ENCODE peak calls at places on chromosomes 6 and 20, in five cellular contexts. E is colonic mucosa; G is breast epithelium; A is IMR-90; B is CD8-positive, alpha-beta T cell. W is an unnamed sample.

GRCh38 chr20:56657879-56658278 is 28.8 kb downstream of the TFAP2C start:
- DNase-seq in A (no peak), G (peak; percentile 59), B (no peak), E (no peak), W (no peak)

GRCh38 chr6:67766061-67766460 is 869.0 kb upstream of the ADGRB3 start:
- DNase-seq in E (no peak), G (no peak), A (no peak), B (no peak), W (no peak)

GRCh38 chr6:125741336-125741735 is 8.1 kb upstream of the HEY2 start:
- DNase-seq in B (no peak), A (no peak), E (no peak), G (no peak), W (no peak)

GRCh38 chr6:43781941-43782704 is 12.1 kb downstream of the VEGFA start:
- DNase-seq in A (no peak), E (no peak), B (no peak), G (no peak), W (no peak)

GRCh38 chr20:52082612-52083011 is 109.0 kb downstream of the ZFP64 start:
- DNase-seq in E (no peak), B (no peak), A (no peak), G (no peak), W (no peak)

GRCh38 chr6:111027219-111027618 is 45.4 kb downstream of the RPF2 start:
- DNase-seq in G (no peak), A (no peak), B (no peak), E (no peak), W (no peak)

GRCh38 chr20:43389231-43389630 is 68.5 kb upstream of the SRSF6 start:
- DNase-seq in B (no peak), A (no peak), E (no peak), G (no peak), W (no peak)

GRCh38 chr6:3351105-3351676 is 92.4 kb downstream of the PSMG4 start:
- DNase-seq in G (no peak), E (no peak), A (no peak), B (no peak), W (no peak)

GRCh38 chr20:10253750-10254149 is 35.1 kb downstream of the SNAP25 start:
- DNase-seq in E (no peak), A (no peak), B (no peak), G (no peak), W (no peak)

GRCh38 chr20:17536944-17537444 is 5.8 kb upstream of the BFSP1 start:
- DNase-seq in B (peak; percentile 43), E (peak; percentile 79), A (peak; percentile 76), G (peak; percentile 74), W (no peak)

GRCh38 chr6:136401749-136402148 is 112.1 kb upstream of the BCLAF1 start:
- DNase-seq in E (no peak), B (no peak), G (no peak), A (peak; percentile 69), W (no peak)

GRCh38 chr20:9923648-9924047 is 84.8 kb upstream of the PAK5 start:
- DNase-seq in G (no peak), E (no peak), B (no peak), A (no peak), W (no peak)

GRCh38 chr20:44187054-44187762 is at the start of gene JPH2:
- DNase-seq in G (peak; percentile 92), B (no peak), E (peak; percentile 64), A (peak; percentile 67), W (peak; percentile 63)

GRCh38 chr6:116349216-116349615 is 21.5 kb upstream of the DSE start:
- DNase-seq in A (peak; percentile 50), B (no peak), G (no peak), E (no peak), W (no peak)

GRCh38 chr6:30862156-30862875 is 22.0 kb upstream of the DDR1 start:
- DNase-seq in G (no peak), B (no peak), E (no peak), A (no peak), W (no peak)

GRCh38 chr6:17584241-17584803 is 15.8 kb upstream of the FAM8A1 start:
- DNase-seq in B (no peak), A (peak; percentile 86), G (no peak), E (no peak), W (peak; percentile 37)

GRCh38 chr6:107616776-107617175 is 126.9 kb downstream of the SOBP start:
- DNase-seq in G (no peak), E (no peak), A (no peak), B (no peak), W (no peak)
- H3K4me3 ChIP-seq in G (no peak overlapping the region), E (no peak overlapping the region), A (no peak overlapping the region), B (no peak overlapping the region), W (no peak overlapping the region)

GRCh38 chr20:25139061-25139705 is 56.3 kb upstream of the ENTPD6 start:
- DNase-seq in E (no peak), G (no peak), A (no peak), B (no peak), W (no peak)
- TF ChIP-seq CTCF in E (no peak), G (peak; percentile 47), A (no peak), B (no peak), W (no peak)

GRCh38 chr20:58828141-58828540 is 22.6 kb downstream of the GNAS-AS1 start:
- DNase-seq in A (no peak), G (no peak), E (no peak), B (no peak), W (no peak)

GRCh38 chr20:58822748-58823730 is 27.7 kb downstream of the GNAS-AS1 start:
- DNase-seq in A (no peak), G (no peak), B (no peak), E (no peak), W (no peak)

GRCh38 chr20:58824843-58825242 is 25.9 kb downstream of the GNAS-AS1 start:
- DNase-seq in G (no peak), A (no peak), E (no peak), B (no peak), W (no peak)

GRCh38 chr20:58825450-58825849 is 25.3 kb downstream of the GNAS-AS1 start:
- DNase-seq in B (no peak), A (no peak), E (no peak), G (no peak), W (no peak)

GRCh38 chr20:58826271-58826670 is 24.4 kb downstream of the GNAS-AS1 start:
- DNase-seq in A (no peak), B (no peak), G (no peak), E (no peak), W (no peak)
- H3K27me3 ChIP-seq in A (no peaks in the 10 kb centered on the region), B (no peaks in the 10 kb centered on the region), G (no peaks in the 10 kb centered on the region), E (no peaks in the 10 kb centered on the region), W (no peaks in the 10 kb centered on the region)

DNA sequence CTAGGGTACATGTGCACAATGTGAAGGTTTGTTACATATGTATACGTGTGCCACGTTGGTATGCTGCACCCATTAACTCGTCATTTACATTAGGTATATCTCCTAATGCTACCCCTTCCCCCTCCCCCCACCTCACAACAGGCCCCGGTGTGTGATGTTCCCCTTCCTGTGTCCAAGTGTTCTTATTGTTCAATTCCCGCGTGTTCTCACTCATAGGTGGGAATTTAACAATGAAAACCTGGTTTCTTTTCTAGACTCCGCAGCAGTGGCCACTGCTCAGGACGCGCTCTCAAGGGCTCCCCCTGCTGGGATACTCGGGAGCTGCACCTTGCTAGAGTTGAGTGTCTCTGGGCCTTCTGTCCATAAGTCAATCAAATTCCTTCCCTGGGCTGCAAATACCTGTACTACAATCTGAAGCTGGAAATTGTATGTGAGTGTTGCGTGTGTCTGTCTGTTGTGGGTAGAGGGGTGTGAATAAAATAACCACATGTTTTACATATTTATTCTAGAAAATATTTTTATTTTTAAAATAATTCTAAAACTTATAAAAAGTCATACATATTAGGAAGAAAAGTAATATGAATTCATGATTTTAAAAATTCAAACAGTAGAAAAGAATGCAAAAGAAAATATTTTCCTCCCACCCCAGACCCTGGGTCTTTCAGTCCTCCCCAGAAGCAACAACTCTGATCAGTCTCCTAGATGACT is 8.2 kb upstream of the CEP250 start:
- DNase-seq in G (peak; percentile 69), E (peak; percentile 96), A (peak; percentile 73), B (peak; percentile 82), W (peak; percentile 20)
- H3K4me3 ChIP-seq in G (peak overlapping the region; percentile 19), E (peak overlapping the region; percentile 23), A (peak overlapping the region; percentile 32), B (no peak overlapping the region), W (peak overlapping the region; percentile 29)

GRCh38 chr6:10248378-10248843 is 166.5 kb downstream of the TFAP2A start:
- DNase-seq in A (peak; percentile 2), B (no peak), E (no peak), G (no peak), W (peak; percentile 70)
- TF ChIP-seq CTCF in A (no peak), B (no peak), E (no peak), G (no peak), W (peak; percentile 22)

GRCh38 chr20:64112691-64113443 is 5.5 kb upstream of the NPBWR2 start:
- DNase-seq in A (no peak), G (no peak), B (no peak), E (no peak), W (no peak)
- H3K27me3 ChIP-seq in A (peaks cover 38% of the 10 kb centered on the region), G (peaks cover 3% of the 10 kb centered on the region), B (no peaks in the 10 kb centered on the region), E (no peaks in the 10 kb centered on the region), W (peaks cover 1% of the 10 kb centered on the region)

DNA sequence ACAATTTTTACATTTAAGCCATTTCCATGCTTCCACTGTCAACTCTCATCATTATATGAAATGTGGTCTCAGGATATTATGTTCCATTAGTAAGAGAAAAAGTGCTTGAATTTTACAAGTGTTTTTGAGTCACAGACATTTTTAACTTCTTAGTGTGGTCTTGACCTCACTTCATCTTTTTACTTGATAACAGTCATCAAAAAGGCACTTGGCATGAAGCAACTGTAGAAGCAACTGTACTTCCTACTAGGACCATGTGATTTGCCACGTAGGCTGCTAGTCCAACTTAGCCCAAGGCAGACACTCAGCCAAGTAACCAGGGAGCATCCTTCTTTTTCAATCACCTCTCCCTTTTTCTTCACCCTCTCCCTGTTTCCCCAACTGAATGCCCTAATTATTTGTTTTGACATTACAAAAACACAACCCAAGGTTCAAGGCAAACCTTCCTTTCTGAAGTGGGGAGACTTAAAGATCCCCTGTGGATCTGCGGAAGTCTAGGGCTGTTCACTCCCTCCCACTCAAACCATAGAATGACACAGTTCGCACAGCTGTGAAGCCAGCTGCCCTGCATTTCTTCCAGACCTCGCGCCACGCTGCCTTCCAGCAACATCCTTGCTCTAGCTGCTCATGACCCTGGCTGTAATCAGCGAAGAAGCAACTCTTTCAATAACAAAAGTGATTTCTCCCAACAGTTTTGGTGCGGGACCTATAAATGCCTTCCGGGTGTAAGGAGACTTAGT is 45.0 kb downstream of the PHACTR1 start:
- DNase-seq in E (no peak), G (no peak), B (no peak), A (no peak), W (peak; percentile 92)
- H3K4me3 ChIP-seq in E (no peak overlapping the region), G (no peak overlapping the region), B (no peak overlapping the region), A (no peak overlapping the region), W (peak overlapping the region; percentile 8)

GRCh38 chr6:29251741-29252140 is 49.8 kb upstream of the OR14J1 start:
- DNase-seq in A (no peak), B (no peak), E (no peak), G (no peak), W (no peak)

DNA sequence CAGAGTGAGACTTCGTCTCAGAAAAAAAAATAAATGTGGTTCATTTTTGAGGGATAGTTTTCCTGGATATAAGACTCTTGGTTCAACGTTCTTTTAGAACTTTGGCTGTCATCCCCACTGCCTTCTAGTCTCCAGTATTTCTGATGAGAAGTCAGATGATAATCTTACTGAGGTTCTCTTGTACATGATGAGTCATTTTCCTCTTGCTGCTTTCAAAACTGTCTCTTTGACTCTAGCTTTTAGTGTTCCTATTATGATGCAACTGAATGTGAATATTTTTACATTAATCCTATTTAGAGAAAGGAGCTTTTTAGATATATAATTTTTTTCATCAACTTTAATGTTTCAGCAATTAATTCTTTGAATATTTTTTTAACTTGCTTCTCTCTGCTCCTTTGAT is 46.0 kb upstream of the OR14J1 start:
- DNase-seq in E (no peak), A (no peak), G (no peak), B (no peak), W (no peak)
- TF ChIP-seq CTCF in E (no peak), A (no peak), G (no peak), B (no peak), W (no peak)

W was measured in BJ.